ENCODE peak calls at places on chromosomes 4 and X, in ten cellular contexts. X is ascending aorta; E is CD4-positive, alpha-beta T cell; N is SK-N-SH; U is lower lobe of right lung; W is GM23248; M is cardiac muscle cell; Q is MG63; P is PC-9; F is CD8-positive, alpha-beta memory T cell. Z is an unnamed sample. For H3K27me3, the result is how much of the 10 kb centered on the place peaks cover.

GRCh38 chr4:105060628-105061027 is 86.0 kb upstream of the TET2 start:
- DNase-seq in U (no peak), N (no peak), P (no peak), M (no peak), E (no peak), X (no peak), W (no peak), Q (no peak), F (no peak), Z (no peak)

GRCh38 chr4:113468165-113469022 is 293.1 kb downstream of the CAMK2D start:
- DNase-seq in P (peak), E (no peak), N (peak), U (peak), M (peak), X (peak), Q (peak), W (peak), F (no peak), Z (peak)

GRCh38 chr4:147732516-147733193 is 767 bp downstream of the ARHGAP10 start:
- DNase-seq in W (peak), M (peak), U (peak), P (peak), X (no peak), Q (peak), F (no peak), N (peak), E (no peak), Z (peak)

GRCh38 chr4:141241986-141242385 is 21.3 kb downstream of the ZNF330 start:
- DNase-seq in P (no peak), W (no peak), U (no peak), M (no peak), Q (no peak), X (no peak), E (no peak), N (no peak), F (no peak), Z (no peak)

GRCh38 chr4:152850377-152850776 is 70.6 kb downstream of the ARFIP1 start:
- DNase-seq in X (no peak), W (peak), U (peak), P (peak), Q (no peak), E (peak), M (peak), N (no peak), F (no peak), Z (peak)

GRCh38 chr4:83022724-83023427 is 12.1 kb upstream of the COPS4 start:
- DNase-seq in W (peak), F (no peak), Q (no peak), P (no peak), E (no peak), N (no peak), M (no peak), U (no peak), X (no peak), Z (no peak)

GRCh38 chrX:9341305-9342201 is 123.3 kb upstream of the TBL1X start:
- DNase-seq in N (peak), F (peak), U (peak), Q (no peak), W (peak), E (peak), X (no peak), M (peak), P (no peak), Z (peak)

GRCh38 chr4:87624698-87625097 is 16.4 kb downstream of the DSPP start:
- DNase-seq in N (no peak), Q (no peak), F (no peak), U (no peak), W (no peak), E (no peak), X (no peak), P (no peak), M (no peak), Z (no peak)

GRCh38 chr4:32102941-32103340 is 1382.8 kb downstream of the PCDH7 start:
- DNase-seq in X (no peak), E (no peak), U (no peak), Q (no peak), P (no peak), M (no peak), F (no peak), W (no peak), N (no peak), Z (no peak)

GRCh38 chr4:175705407-175705806 is 106.7 kb downstream of the GPM6A start:
- DNase-seq in U (no peak), P (no peak), M (peak), X (no peak), W (peak), E (no peak), N (peak), Q (peak), F (no peak), Z (no peak)

GRCh38 chrX:1466971-1467561 is 14.4 kb upstream of the ASMTL start:
- DNase-seq in W (no peak), Q (no peak), M (no peak), N (no peak), E (no peak), F (peak), P (no peak), X (no peak), U (no peak), Z (no peak)

GRCh38 chr4:40693946-40694345 is 55.8 kb upstream of the NSUN7 start:
- DNase-seq in Q (no peak), E (no peak), M (no peak), N (no peak), F (no peak), U (no peak), W (no peak), X (no peak), P (no peak), Z (no peak)

GRCh38 chrX:8504451-8504850 is 39.8 kb downstream of the VCX3B start:
- DNase-seq in M (no peak), F (no peak), P (peak), X (no peak), N (no peak), Q (no peak), W (no peak), U (no peak), E (no peak), Z (no peak)

GRCh38 chrX:119755981-119756533 is 2.3 kb upstream of the SOWAHD start:
- DNase-seq in P (no peak), E (peak), F (peak), W (no peak), M (no peak), N (no peak), X (no peak), Q (no peak), U (peak), Z (no peak)

GRCh38 chrX:108139303-108139702 is 47.7 kb downstream of the ATG4A start:
- DNase-seq in E (no peak), N (peak), F (no peak), U (no peak), Q (no peak), X (no peak), W (peak), M (no peak), P (no peak), Z (no peak)

GRCh38 chrX:149467920-149468319 is 37.2 kb downstream of the IDS start:
- DNase-seq in N (no peak), F (no peak), E (no peak), M (no peak), P (no peak), U (no peak), X (no peak), Q (no peak), W (no peak), Z (peak)

GRCh38 chr4:75391489-75392166 is 122.6 kb downstream of the RCHY1 start:
- DNase-seq in U (no peak), Q (no peak), E (no peak), M (no peak), X (no peak), N (no peak), P (no peak), F (no peak), W (no peak), Z (no peak)

GRCh38 chrX:129777218-129777768 is 2.5 kb upstream of the SASH3 start:
- DNase-seq in W (no peak), X (no peak), Q (no peak), N (no peak), F (peak), M (no peak), P (peak), E (peak), U (peak), Z (no peak)

GRCh38 chrX:21375795-21376069 is 1.5 kb downstream of the CNKSR2 start:
- DNase-seq in N (peak), E (no peak), X (no peak), P (no peak), U (no peak), Q (no peak), F (no peak), W (no peak), M (peak), Z (no peak)

GRCh38 chr4:148116264-148116663 is 325.9 kb downstream of the NR3C2 start:
- DNase-seq in F (no peak), Q (no peak), M (no peak), P (no peak), W (peak), N (no peak), U (no peak), X (no peak), E (no peak), Z (no peak)

GRCh38 chrX:14697453-14697852 is 168.1 kb downstream of the GLRA2 start:
- DNase-seq in M (peak), U (no peak), X (no peak), W (peak), Q (peak), E (no peak), N (peak), P (peak), F (no peak), Z (no peak)

GRCh38 chr4:143282170-143282760 is 54.4 kb upstream of the GAB1 start:
- DNase-seq in Q (no peak), X (no peak), E (no peak), M (no peak), N (peak), W (no peak), P (no peak), U (no peak), F (no peak), Z (no peak)

GRCh38 chrX:107978707-107979307 is 3.4 kb downstream of the TEX13B start:
- DNase-seq in E (no peak), U (no peak), X (no peak), M (peak), P (no peak), N (peak), Q (no peak), F (no peak), W (peak), Z (no peak)

GRCh38 chrX:43556207-43556606 is 99.9 kb upstream of the MAOA start:
- DNase-seq in X (no peak), U (peak), F (no peak), W (no peak), N (no peak), Q (no peak), E (no peak), M (no peak), P (no peak), Z (no peak)

GRCh38 chrX:41085883-41086626 is 810 bp downstream of the USP9X start:
- DNase-seq in X (peak), W (peak), P (peak), N (peak), Q (peak), E (peak), M (peak), U (peak), F (no peak), Z (peak)

GRCh38 chr4:128560754-128561495 is 248.6 kb upstream of the JADE1 start:
- DNase-seq in W (no peak), X (no peak), P (no peak), N (no peak), F (no peak), M (no peak), Q (no peak), E (no peak), U (no peak), Z (no peak)

GRCh38 chrX:71195959-71196727 is 26.9 kb upstream of the GJB1 start:
- DNase-seq in E (no peak), Q (no peak), W (no peak), F (peak), P (no peak), N (no peak), U (no peak), X (no peak), M (no peak), Z (no peak)

GRCh38 chr4:98170035-98170434 is 26.8 kb upstream of the STPG2 start:
- DNase-seq in Q (no peak), P (no peak), X (no peak), M (peak), W (no peak), E (no peak), U (no peak), F (no peak), N (no peak), Z (no peak)

GRCh38 chrX:68829594-68830485 is 1.0 kb downstream of the EFNB1 start:
- DNase-seq in W (peak), M (peak), E (no peak), N (peak), U (peak), Q (peak), P (no peak), F (no peak), X (no peak), Z (peak)
- H3K27me3 ChIP-seq in W (under half), M (under half), E (under half), N (under half), U (under half), Q (under half), P (under half), F (under half), X (under half), Z (under half)

DNA sequence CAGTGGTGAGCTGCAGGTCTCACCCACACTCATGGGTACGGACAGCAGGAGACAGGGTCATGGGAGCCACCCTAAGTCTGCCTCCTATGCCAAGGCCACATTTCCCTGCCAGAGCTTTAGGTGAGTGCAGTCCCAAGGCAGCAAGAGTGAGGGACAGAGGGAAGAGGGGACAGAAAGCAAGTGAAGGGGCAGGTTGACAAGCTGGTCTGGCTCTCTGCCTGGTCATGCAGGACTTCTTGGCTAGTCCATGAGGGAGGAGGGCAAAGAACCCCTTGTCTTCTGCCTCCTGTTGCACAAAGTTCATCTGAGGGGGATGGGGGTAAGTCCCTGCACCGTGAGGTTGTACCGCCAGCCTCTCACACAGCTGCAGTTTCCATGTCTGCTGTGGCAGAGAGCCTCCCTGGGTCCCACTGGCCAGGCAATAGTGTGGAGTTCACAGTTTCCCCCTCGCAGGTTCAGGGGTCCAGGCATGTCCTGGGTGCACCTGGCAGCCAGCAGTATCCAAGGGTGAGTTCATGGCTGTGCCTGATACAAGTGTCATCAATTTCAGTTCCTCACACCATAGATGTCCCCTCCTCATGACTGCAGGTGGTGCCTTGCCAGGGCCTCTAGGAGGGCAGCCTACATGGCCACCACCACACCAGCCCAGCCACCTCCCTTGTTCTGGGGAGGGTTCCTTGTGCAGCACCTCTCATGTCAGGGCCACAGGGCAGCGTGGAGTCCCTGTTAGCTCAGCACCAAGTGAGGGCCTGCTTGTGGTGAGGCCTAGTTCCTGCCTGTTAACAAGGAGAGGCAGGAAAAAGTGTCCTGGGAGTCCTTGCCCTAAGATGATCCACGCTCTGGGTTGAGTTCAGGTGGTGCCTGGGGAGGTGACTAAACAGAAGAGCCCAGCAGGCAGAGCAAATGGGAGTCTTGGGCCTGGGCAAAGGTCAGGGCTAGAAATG is 72.5 kb downstream of the ADRA2C start:
- DNase-seq in X (no peak), W (no peak), E (no peak), U (peak), P (no peak), N (no peak), Q (no peak), M (no peak), F (no peak), Z (no peak)
- H3K27me3 ChIP-seq in X (under half), W (under half), E (under half), U (under half), P (half or more), N (under half), Q (under half), M (under half), F (under half), Z (under half)

DNA sequence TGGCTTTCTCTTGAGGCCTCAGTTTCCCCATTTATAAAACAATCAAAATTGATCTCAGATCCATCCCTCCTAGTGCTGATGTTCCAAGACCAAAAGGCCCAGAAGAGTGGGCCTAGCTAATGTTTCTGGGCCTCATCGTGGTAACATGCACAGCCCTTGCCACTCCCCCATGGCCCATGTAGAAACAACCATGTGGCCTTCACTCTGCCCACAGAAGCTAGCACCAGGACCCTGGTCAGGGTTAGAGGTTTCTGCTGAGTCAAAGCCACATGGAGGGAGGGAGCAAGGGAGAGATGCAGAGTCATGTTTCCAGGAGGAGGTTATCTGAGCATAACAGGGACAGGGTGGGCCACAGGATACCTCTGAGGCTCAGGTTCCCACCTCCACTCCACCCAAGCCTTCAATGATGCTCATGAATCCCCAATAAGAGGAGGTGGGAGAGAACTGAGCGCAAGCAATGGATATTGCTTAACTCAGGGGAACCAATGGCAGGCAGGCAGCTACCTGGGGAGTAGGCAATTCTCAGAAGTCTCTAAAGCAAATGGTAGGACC is 16.9 kb downstream of the OTUD5 start:
- DNase-seq in X (no peak), E (no peak), F (no peak), W (no peak), M (no peak), Q (no peak), U (no peak), P (no peak), N (no peak), Z (no peak)
- H3K27me3 ChIP-seq in X (under half), E (under half), F (under half), W (under half), M (under half), Q (under half), U (under half), P (under half), N (under half), Z (under half)

GRCh38 chr4:3471098-3471760 is 8.1 kb downstream of the DOK7 start:
- DNase-seq in P (no peak), N (no peak), E (no peak), W (no peak), U (peak), F (no peak), X (no peak), Q (no peak), M (no peak), Z (no peak)
- H3K27me3 ChIP-seq in P (under half), N (under half), E (under half), W (under half), U (under half), F (under half), X (under half), Q (under half), M (under half), Z (under half)

DNA sequence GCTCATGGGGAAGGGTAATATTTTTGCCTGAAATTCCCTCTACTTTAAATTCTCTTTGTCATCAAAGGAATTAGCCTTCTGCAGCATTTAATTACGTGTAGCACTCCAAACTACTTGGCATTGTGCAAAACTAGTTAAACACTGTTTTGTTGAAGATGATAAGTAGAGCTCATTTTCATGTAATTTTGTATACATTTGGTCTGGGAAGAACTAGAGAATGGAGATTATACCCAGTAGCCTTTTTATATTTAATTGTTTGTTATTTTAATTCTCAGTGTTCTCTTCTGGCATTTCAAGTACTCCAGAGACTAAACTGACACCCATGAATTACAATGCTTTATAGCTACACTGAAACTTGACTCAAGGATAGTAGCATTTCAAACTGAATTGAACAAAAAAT is 211.5 kb upstream of the SMIM31 start:
- DNase-seq in E (no peak), X (no peak), Q (no peak), M (no peak), U (no peak), W (no peak), P (no peak), N (no peak), F (no peak), Z (no peak)
- H3K27me3 ChIP-seq in E (under half), X (under half), Q (under half), M (under half), U (under half), W (under half), P (under half), N (under half), F (under half), Z (under half)

DNA sequence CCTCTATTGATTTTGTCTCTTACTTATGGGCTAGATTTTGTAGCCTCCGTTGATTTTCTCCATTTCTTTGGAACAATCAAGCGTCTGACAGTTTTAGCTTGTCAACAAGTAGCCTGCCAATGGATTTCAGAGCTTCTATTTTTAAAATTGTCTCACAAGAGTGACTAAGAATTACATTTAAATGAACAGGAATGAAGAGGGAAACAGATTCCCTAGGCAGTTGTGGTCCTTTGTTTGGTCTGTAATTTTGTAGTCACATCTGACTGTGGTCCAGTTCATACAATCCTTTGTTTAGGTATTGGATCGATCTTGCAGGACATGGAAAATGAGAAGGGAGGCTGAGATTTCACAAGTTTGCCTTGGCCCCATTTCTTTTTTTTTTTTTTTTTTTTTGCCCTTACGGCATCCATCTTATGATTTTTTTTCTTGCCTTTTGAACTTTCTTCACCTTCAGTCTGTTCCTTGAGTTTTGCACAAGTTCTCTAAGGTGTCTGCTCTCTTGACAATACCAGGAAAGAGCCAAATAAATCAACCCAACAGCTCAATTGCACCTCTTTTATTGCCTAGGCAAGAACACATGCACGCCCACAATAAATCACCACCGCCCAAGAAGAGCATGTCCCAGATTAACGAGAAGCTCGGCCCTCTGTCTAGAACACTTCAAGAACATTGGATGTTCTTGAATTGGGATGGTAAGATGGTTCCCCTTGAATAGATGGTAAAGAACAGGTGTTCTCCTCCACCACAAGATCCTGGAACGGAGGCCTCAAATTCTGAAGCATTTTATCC is 86.4 kb upstream of the EGFL6 start:
- DNase-seq in P (no peak), F (no peak), W (peak), X (no peak), E (no peak), M (no peak), U (no peak), N (no peak), Q (no peak), Z (peak)
- H3K27me3 ChIP-seq in P (under half), F (under half), W (under half), X (under half), E (under half), M (under half), U (under half), N (under half), Q (under half), Z (under half)

GRCh38 chr4:1400191-1400805 is 5.9 kb downstream of the NKX1-1 start:
- DNase-seq in M (no peak), N (peak), X (no peak), Q (no peak), P (no peak), U (peak), W (no peak), F (no peak), E (no peak), Z (peak)

GRCh38 chr4:1402021-1402515 is 4.2 kb downstream of the NKX1-1 start:
- DNase-seq in N (peak), E (no peak), M (no peak), U (no peak), P (no peak), Q (no peak), F (no peak), W (no peak), X (no peak), Z (no peak)

GRCh38 chr4:1402516-1403101 is 3.6 kb downstream of the NKX1-1 start:
- DNase-seq in N (peak), P (no peak), W (peak), Q (no peak), M (no peak), U (peak), E (no peak), X (no peak), F (no peak), Z (no peak)

GRCh38 chr4:1400861-1401408 is 5.3 kb downstream of the NKX1-1 start:
- DNase-seq in M (no peak), Q (no peak), F (no peak), E (no peak), X (no peak), N (peak), P (no peak), U (peak), W (no peak), Z (no peak)

GRCh38 chr4:1401409-1402020 is 4.7 kb downstream of the NKX1-1 start:
- DNase-seq in N (peak), M (no peak), Q (no peak), F (no peak), U (peak), W (no peak), P (no peak), E (no peak), X (no peak), Z (no peak)
- H3K27me3 ChIP-seq in N (under half), M (half or more), Q (under half), F (under half), U (half or more), W (under half), P (under half), E (under half), X (under half), Z (under half)